ENCODE peak calls at places on chromosomes 13 and 19, in six cellular contexts. W, Q, C, G, X and Y are unnamed samples. For H3K36me3, the result is how much of the 10 kb centered on the place peaks cover.

GRCh38 chr13:91162180-91162579 is 185.3 kb upstream of the MIR17HG start:
- DNase-seq in Q (peak), X (no peak), W (no peak), C (no peak), G (no peak), Y (peak)

GRCh38 chr13:36282818-36283432 is 14.7 kb downstream of the CCDC169 start:
- DNase-seq in G (no peak), C (no peak), X (peak), Q (peak), W (peak), Y (peak)

GRCh38 chr19:51467864-51468544 is 9.8 kb upstream of the SIGLEC8 start:
- DNase-seq in X (no peak), G (no peak), C (peak), Q (no peak), W (no peak), Y (no peak)

GRCh38 chr13:97134364-97135095 is 87.6 kb upstream of the MBNL2 start:
- DNase-seq in C (no peak), G (no peak), X (no peak), Q (no peak), W (peak), Y (no peak)

GRCh38 chr13:59643906-59644626 is 519.7 kb downstream of the DIAPH3 start:
- DNase-seq in C (no peak), W (no peak), X (no peak), Q (no peak), G (no peak), Y (no peak)

GRCh38 chr19:31066385-31066784 is 282.9 kb downstream of the TSHZ3 start:
- DNase-seq in Q (no peak), C (no peak), G (no peak), X (peak), W (peak), Y (no peak)

GRCh38 chr19:35777411-35777841 is 2.1 kb downstream of the ARHGAP33 start:
- DNase-seq in G (no peak), C (no peak), W (no peak), Q (no peak), X (peak), Y (peak)

GRCh38 chr13:99228737-99229691 is 28.4 kb downstream of the UBAC2 start:
- DNase-seq in X (peak), C (no peak), Q (no peak), G (no peak), W (peak), Y (no peak)

GRCh38 chr13:114071991-114072390 is 60.4 kb downstream of the RASA3 start:
- DNase-seq in W (peak), Q (no peak), X (peak), G (no peak), C (no peak), Y (no peak)

DNA sequence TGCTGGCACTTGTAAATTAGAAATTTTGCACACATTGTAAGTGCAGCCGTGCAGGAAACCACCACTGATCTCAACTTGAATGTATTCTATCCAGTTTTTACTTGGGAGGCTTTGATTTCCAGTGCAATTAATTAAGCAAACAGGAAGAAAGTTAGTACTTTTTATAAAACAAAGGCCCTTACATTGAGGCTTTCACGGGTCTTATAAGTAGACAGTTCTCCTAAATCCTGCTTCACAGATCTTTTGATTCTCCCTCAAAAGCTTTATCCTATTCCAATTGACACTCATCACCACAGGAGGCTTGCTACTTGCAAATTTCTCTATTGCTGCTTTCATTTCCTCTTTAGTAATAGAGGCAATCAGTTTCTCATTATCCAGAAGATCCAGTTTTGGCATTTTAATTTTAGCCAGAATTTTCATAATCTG is 90.1 kb downstream of the ERCC5 start:
- DNase-seq in W (no peak), C (no peak), X (no peak), Q (no peak), G (no peak), Y (no peak)
- H3K4me3 ChIP-seq in W (no peak), C (no peak), X (no peak), Q (no peak), G (no peak), Y (no peak)

GRCh38 chr19:1392939-1393530 is 8.3 kb downstream of the GAMT start:
- DNase-seq in W (no peak), C (no peak), G (no peak), Q (no peak), X (no peak), Y (no peak)
- H3K36me3 ChIP-seq in W (under half), C (under half), G (under half), Q (under half), X (under half), Y (under half)

DNA sequence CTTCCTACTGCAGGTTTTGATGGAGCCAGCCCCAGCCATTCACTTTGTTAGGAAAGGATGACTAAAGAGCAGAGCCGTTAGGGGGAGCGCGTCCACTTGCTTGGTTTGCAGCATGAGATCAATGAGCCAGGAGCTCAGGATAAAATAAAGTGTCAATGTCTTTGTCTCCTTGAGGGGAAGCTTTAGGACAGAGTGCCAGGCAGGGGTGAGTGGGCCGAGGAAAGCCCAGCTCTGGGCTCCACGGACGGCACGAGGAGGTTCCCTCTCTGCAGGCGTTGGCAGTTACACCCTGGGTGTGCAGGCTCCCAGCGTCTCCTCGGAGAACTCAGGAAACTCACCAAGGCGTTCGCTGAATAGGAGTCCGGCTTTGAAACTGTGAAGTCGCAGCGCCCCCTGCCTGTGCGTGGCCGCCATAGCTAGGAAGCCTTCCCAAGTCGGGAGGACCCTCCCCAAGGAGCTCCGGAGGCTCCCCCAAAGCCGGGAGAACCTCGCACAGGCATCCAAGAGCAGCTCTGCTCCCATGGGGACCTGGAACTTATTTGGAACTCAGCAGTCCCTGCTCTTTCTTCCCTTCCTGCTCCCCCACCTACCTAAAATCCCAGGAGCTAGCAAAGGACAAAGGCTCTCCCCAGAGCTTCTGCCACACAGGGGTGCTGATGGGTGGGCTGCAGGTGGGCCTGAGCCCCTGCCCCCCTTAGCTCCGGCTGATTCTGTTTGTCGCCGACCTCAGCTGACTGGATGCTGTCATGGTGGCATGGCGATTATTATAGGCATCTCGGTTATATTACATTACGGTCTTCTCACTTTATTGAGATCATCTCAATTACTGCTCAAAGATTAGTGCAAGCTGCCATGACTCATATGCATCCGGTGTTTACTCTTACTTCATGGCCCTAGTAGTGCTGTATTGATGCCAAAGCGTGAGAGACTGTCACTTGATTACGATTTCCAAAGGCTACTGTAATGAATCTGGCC is 34.4 kb downstream of the GSX1 start:
- DNase-seq in W (peak), X (peak), C (peak), G (peak), Q (peak), Y (peak)
- H3K4me3 ChIP-seq in W (no peak), X (peak), C (no peak), G (no peak), Q (peak), Y (peak)

GRCh38 chr19:18854982-18855381 is 23.2 kb downstream of the UPF1 start:
- DNase-seq in Q (no peak), C (no peak), W (no peak), X (peak), G (no peak), Y (peak)

GRCh38 chr19:18855647-18856384 is 24.1 kb downstream of the UPF1 start:
- DNase-seq in W (no peak), X (no peak), G (no peak), Q (no peak), C (no peak), Y (no peak)

GRCh38 chr19:18852634-18853033 is 20.9 kb downstream of the UPF1 start:
- DNase-seq in Q (no peak), C (no peak), G (no peak), X (no peak), W (no peak), Y (no peak)

GRCh38 chr19:18851673-18852325 is 20.0 kb downstream of the UPF1 start:
- DNase-seq in Q (no peak), W (no peak), G (no peak), X (peak), C (no peak), Y (no peak)

DNA sequence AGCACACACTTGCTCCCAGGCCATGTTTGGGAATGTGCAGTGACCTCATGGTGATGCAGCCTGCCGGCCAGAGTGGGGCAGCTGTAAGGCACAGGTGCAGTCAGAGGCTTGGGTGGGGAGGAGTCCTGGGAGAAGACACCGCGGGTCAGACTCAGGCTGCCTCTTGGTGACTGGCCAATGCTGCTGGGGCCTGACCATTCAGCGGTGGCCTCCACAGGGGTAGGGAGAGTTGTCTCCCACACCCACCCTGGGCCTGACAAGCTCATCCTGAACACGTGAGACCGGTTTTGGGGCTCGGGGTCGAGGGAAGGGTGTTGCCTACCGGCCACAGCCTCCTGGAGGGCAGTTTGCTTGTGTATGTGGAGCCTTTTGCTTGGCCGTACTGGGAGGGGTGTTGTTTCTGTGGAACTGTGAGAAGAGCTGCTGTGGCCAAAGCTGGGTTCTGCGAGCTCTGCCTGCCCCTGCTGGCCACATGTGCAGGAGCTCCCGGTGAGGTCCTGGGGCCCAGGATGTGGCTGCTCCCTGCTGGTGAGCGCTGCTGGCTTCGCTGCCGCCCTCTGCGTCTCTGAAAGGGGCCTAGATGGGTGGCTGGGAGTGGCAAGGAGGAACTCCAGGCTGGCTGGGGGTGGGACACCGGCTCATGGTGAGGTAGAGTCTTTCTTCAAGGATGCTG is 22.1 kb downstream of the UPF1 start:
- DNase-seq in W (no peak), Q (no peak), X (peak), G (no peak), C (no peak), Y (peak)
- H3K36me3 ChIP-seq in W (half or more), Q (half or more), X (half or more), G (under half), C (half or more), Y (half or more)

GRCh38 chr13:72556945-72557344 is 170.5 kb downstream of the MZT1 start:
- DNase-seq in G (no peak), C (no peak), W (no peak), X (peak), Q (no peak), Y (no peak)

GRCh38 chr13:72561791-72562190 is 165.6 kb downstream of the MZT1 start:
- DNase-seq in W (no peak), G (no peak), Q (no peak), X (no peak), C (no peak), Y (no peak)

GRCh38 chr13:72565893-72566292 is 161.5 kb downstream of the MZT1 start:
- DNase-seq in W (peak), Q (peak), C (no peak), G (no peak), X (no peak), Y (peak)

GRCh38 chr13:72567566-72567965 is 159.9 kb downstream of the MZT1 start:
- DNase-seq in Q (no peak), C (no peak), G (no peak), X (no peak), W (no peak), Y (peak)

DNA sequence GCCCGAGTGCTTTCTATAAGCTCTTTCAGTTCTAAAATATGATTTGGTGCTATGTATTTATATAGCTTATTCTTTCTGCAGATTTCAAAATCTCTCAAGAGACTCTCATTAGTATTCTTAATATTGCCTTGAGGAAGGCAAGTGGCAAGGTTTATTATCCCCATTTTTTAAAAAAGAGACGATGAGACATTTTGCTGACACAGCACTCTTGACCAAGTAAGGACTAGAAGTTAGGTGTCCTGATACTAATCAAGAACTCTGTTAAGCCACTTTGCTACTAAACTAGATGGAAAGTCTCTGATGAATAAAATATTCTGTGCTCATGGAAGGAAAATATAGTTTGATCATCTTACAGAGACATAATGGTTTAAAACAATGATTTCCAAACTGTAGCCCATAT is 164.7 kb downstream of the MZT1 start:
- DNase-seq in W (no peak), G (no peak), C (no peak), X (no peak), Q (no peak), Y (no peak)
- H3K4me3 ChIP-seq in W (no peak), G (no peak), C (no peak), X (no peak), Q (no peak), Y (no peak)

GRCh38 chr19:34666958-34667265 is 10.0 kb downstream of the SCGB2B2 start:
- DNase-seq in W (no peak), Q (no peak), C (no peak), G (no peak), X (no peak), Y (no peak)

GRCh38 chr19:34666200-34666957 is 10.6 kb downstream of the SCGB2B2 start:
- DNase-seq in C (no peak), X (peak), G (no peak), W (no peak), Q (no peak), Y (peak)

GRCh38 chr19:34664168-34664567 is 12.8 kb downstream of the SCGB2B2 start:
- DNase-seq in X (no peak), C (no peak), W (no peak), Q (no peak), G (no peak), Y (no peak)

GRCh38 chr19:34662919-34663318 is 14.0 kb downstream of the SCGB2B2 start:
- DNase-seq in X (no peak), C (no peak), Q (no peak), G (no peak), W (no peak), Y (peak)

GRCh38 chr19:34664870-34665269 is 12.1 kb downstream of the SCGB2B2 start:
- DNase-seq in C (no peak), X (no peak), Q (no peak), W (no peak), G (no peak), Y (no peak)
- H3K36me3 ChIP-seq in C (under half), X (under half), Q (under half), W (under half), G (under half), Y (under half)

GRCh38 chr19:1042689-1043511 is 3.0 kb downstream of the ABCA7 start:
- DNase-seq in W (peak), C (no peak), X (peak), Q (no peak), G (peak), Y (peak)
- H3K4me3 ChIP-seq in W (no peak), C (no peak), X (no peak), Q (no peak), G (no peak), Y (no peak)

DNA sequence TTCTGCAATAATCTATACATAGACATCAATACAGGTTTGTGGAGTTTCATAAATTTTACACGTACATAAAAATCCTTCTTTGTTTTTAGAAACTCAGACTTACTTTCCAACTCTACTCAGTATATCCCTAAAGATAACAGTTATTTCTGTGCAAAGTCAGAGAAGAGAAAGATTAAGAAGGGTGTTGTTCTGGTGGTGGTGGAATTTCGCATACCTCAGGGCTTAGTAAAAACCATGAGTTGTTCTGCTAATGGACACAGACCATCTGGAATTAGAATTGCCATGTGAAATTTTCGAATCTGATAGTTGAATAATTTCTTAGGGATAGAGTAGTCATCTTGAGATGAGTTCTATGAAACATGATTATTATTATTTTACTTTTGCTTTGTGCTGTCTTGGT is 102.7 kb downstream of the ZAR1L start:
- DNase-seq in C (no peak), W (peak), X (peak), Q (no peak), G (no peak), Y (no peak)
- H3K36me3 ChIP-seq in C (under half), W (under half), X (under half), Q (under half), G (under half), Y (under half)